ENCODE peak calls at places on chromosomes 6 and 20, in four cellular contexts. G is SK-N-SH, C is WTC11, T is K562. K is an unnamed sample.
A peak's percentile ranks its signal among the peaks of the same experiment; 100 is the strongest.

GRCh38 chr6:99822741-99823512 is 171.1 kb downstream of the MCHR2 start:
- DNase-seq in G (peak; percentile 51), C (no peak), T (peak; percentile 25), K (no peak)

GRCh38 chr6:168093634-168094033 is 14.6 kb upstream of the FRMD1 start:
- DNase-seq in G (peak; percentile 24), C (no peak), T (no peak), K (no peak)

GRCh38 chr6:30769088-30769852 is 24.9 kb upstream of the IER3 start:
- DNase-seq in G (peak; percentile 29), C (no peak), T (peak; percentile 93), K (peak; percentile 49)

GRCh38 chr20:62818592-62819493 is 2.0 kb downstream of the COL9A3 start:
- DNase-seq in G (peak; percentile 92), C (no peak), T (no peak), K (no peak)

GRCh38 chr6:148251286-148251685 is 91.4 kb upstream of the SASH1 start:
- DNase-seq in G (no peak), C (no peak), T (no peak), K (no peak)

GRCh38 chr6:129009856-129010255 is 126.9 kb downstream of the LAMA2 start:
- DNase-seq in G (no peak), C (no peak), T (no peak), K (no peak)

GRCh38 chr6:139313784-139314545 is 22.2 kb upstream of the TXLNB start:
- DNase-seq in G (no peak), C (peak; percentile 50), T (no peak), K (no peak)

GRCh38 chr6:10595731-10596664 is 74.8 kb downstream of the GCNT2 start:
- DNase-seq in G (no peak), C (no peak), T (no peak), K (no peak)

GRCh38 chr20:49634116-49634515 is 66.2 kb upstream of the PTGIS start:
- DNase-seq in G (no peak), C (no peak), T (no peak), K (no peak)

GRCh38 chr6:11814819-11815218 is 36.2 kb upstream of the ADTRP start:
- DNase-seq in G (no peak), C (no peak), T (no peak), K (no peak)

GRCh38 chr6:166281104-166281503 is 27.1 kb downstream of the PRR18 start:
- DNase-seq in G (no peak), C (no peak), T (no peak), K (no peak)

GRCh38 chr6:20444786-20445271 is 43.1 kb downstream of the E2F3 start:
- DNase-seq in G (no peak), C (no peak), T (peak; percentile 61), K (no peak)

GRCh38 chr20:3672864-3673550 is 8.8 kb downstream of the ADAM33 start:
- DNase-seq in G (no peak), C (peak; percentile 35), T (no peak), K (no peak)

GRCh38 chr6:36577298-36577697 is 16.9 kb upstream of the SRSF3 start:
- DNase-seq in G (no peak), C (no peak), T (peak; percentile 41), K (no peak)

GRCh38 chr6:167565884-167566491 is 241.1 kb downstream of the TTLL2 start:
- DNase-seq in G (no peak), C (no peak), T (peak; percentile 32), K (no peak)

GRCh38 chr6:3911130-3911529 is 62.0 kb downstream of the FAM50B start:
- DNase-seq in G (no peak), C (no peak), T (no peak), K (no peak)

GRCh38 chr6:163525926-163526325 is 111.4 kb downstream of the QKI start:
- DNase-seq in G (no peak), C (no peak), T (no peak), K (no peak)

GRCh38 chr6:135796884-135797283 is 54.6 kb upstream of the PDE7B start:
- DNase-seq in G (peak; percentile 25), C (no peak), T (no peak), K (no peak)

GRCh38 chr6:128311944-128312570 is 208.3 kb downstream of the PTPRK start:
- DNase-seq in G (no peak), C (no peak), T (no peak), K (no peak)

GRCh38 chr6:138297761-138298298 is 79.5 kb upstream of the PBOV1 start:
- DNase-seq in G (no peak), C (no peak), T (no peak), K (no peak)

GRCh38 chr20:63089051-63089907 is 82.5 kb upstream of the BHLHE23 start:
- DNase-seq in G (peak; percentile 46), C (peak; percentile 28), T (no peak), K (no peak)

GRCh38 chr20:25269833-25270170 is 21.9 kb downstream of the PYGB start:
- DNase-seq in G (no peak), C (no peak), T (no peak), K (peak; percentile 37)

GRCh38 chr20:17664025-17664638 is 17.9 kb downstream of the RRBP1 start:
- DNase-seq in G (no peak), C (no peak), T (no peak), K (no peak)

GRCh38 chr20:63106108-63106764 is 99.5 kb upstream of the BHLHE23 start:
- DNase-seq in G (no peak), C (no peak), T (no peak), K (no peak)

GRCh38 chr6:90467546-90467945 is 119.3 kb downstream of the MAP3K7 start:
- DNase-seq in G (no peak), C (no peak), T (no peak), K (no peak)

GRCh38 chr6:23245559-23245958 is 676.2 kb downstream of the HDGFL1 start:
- DNase-seq in G (peak; percentile 43), C (no peak), T (no peak), K (no peak)

GRCh38 chr6:48835421-48835958 is 627.6 kb downstream of the MMUT start:
- DNase-seq in G (no peak), C (no peak), T (no peak), K (no peak)

GRCh38 chr20:60266184-60266823 is 308.1 kb downstream of the CDH26 start:
- DNase-seq in G (no peak), C (no peak), T (no peak), K (no peak)

GRCh38 chr6:4667591-4667990 is 108.6 kb upstream of the CDYL start:
- DNase-seq in G (no peak), C (no peak), T (no peak), K (peak; percentile 27)

GRCh38 chr6:15417811-15418210 is 171.9 kb downstream of the JARID2 start:
- DNase-seq in G (no peak), C (no peak), T (no peak), K (no peak)

GRCh38 chr20:42370086-42370485 is 751.9 kb upstream of the CHD6 start:
- DNase-seq in G (no peak), C (no peak), T (no peak), K (no peak)

DNA sequence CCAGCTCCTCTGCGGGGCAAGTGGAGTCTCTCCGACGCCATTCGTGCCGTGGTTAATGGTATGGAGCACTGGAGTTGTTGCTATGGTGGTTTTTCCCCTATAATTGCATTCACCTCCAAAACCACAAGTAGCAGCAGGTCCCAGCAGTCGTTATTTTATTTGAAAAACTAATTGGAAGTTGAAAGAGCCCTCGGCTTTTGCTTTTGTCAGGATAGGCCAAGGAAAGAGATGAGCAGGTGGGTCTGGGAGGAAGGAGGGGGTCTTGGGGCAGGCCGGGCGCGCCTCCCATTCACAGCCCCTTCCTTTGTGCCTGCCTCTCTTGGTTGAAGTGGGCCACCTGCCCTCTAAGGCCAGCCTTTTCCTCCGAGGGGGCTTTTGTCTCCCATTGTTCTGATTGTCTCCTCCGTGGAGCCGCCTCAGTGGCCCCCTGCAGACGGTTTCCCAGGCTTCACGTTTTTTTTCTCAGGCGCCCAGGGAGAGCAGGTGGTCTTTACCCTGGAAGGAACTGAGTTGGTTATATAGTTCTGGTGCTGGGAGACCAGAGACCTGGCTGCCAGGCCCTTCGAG is 15.9 kb downstream of the GHRH start:
- DNase-seq in G (no peak), C (peak; percentile 33), T (no peak), K (peak; percentile 63)
- TF ChIP-seq TEAD4 in G (no peak), C (no peak), T (no peak), K (no peak)

DNA sequence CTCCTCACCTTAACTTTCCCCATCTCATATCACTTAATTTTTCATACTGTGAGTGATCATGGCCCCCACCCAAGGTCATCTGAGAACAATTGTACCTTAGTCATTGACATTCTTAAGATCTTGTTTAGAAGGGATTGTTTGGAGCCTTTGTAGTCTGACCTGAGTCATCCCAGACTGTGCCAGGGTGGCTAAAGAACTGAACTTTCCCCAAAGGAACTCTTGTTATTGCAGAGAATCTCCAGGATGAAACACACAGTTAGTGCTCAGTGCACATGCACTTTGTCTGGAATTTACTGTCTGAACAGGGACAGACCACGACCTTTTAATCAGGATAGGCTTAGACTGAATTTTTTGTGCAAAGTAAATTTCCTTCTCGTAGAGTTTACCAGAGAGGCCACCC is 112.6 kb upstream of the CCN2 start:
- DNase-seq in G (no peak), C (no peak), T (no peak), K (no peak)
- TF ChIP-seq TEAD4 in G (peak; percentile 39), C (no peak), T (no peak), K (no peak)

GRCh38 chr6:149316108-149316727 is 1.3 kb upstream of the TAB2 start:
- DNase-seq in G (no peak), C (no peak), T (no peak), K (no peak)

GRCh38 chr6:149318581-149319286 is 1.2 kb downstream of the TAB2 start:
- DNase-seq in G (peak; percentile 9), C (no peak), T (no peak), K (no peak)

GRCh38 chr6:149316740-149317655 is 514 bp upstream of the TAB2 start:
- DNase-seq in G (peak; percentile 93), C (peak; percentile 87), T (peak; percentile 91), K (peak; percentile 66)

GRCh38 chr6:149319413-149319812 is 1.9 kb downstream of the TAB2 start:
- DNase-seq in G (no peak), C (no peak), T (no peak), K (no peak)

GRCh38 chr6:149317656-149318571 is at the start of gene TAB2:
- DNase-seq in G (peak; percentile 73), C (peak; percentile 55), T (peak; percentile 81), K (peak; percentile 79)
- TF ChIP-seq TEAD4 in G (no peak), C (no peak), T (no peak), K (no peak)

DNA sequence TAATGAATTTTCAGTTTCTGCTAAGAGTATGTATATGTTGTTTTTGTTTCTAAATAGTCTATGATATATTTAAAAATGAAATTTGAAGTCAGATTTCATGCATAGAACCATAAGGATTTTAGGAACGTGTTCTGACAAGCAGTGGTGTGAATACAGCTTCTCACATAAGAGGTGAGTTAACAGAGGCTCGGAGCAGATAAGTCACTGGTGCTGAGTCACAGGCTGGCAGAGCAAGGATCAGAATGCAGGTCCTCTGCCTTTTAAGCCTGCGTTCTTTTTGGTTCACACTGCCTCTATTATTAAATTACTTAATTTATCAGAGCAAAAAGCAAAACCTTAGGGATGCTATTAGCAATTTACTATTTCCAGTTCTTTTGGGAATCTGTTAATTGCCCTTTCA is 212.5 kb upstream of the AGPAT4 start:
- DNase-seq in G (peak; percentile 24), C (no peak), T (no peak), K (no peak)
- TF ChIP-seq TEAD4 in G (no peak), C (no peak), T (no peak), K (no peak)

K was measured in H1.